ENCODE peak calls at places on chromosomes 3 and 15, in ten cellular contexts. One of them, this sample, is unnamed.

GRCh38 chr3:186362988-186363387 is 954 bp upstream of the DGKG start:
- DNase-seq in Right ventricle myocardium superior: no peak
- DNase-seq in H54: no peak
- DNase-seq in ACHN: no peak
- DNase-seq in lung microvascular endothelial cell: no peak
- DNase-seq in GM18507: no peak
- DNase-seq in AG08396: peak
- DNase-seq in G401: no peak
- DNase-seq in stimulated activated CD4-positive, alpha-beta T cell treated with anti-CD3 and anti-CD28 coated beads, Interleukin-2, amount 100 ng/mL, for 48 hours: no peak
- DNase-seq in H7: no peak
- DNase-seq in this sample: no peak

GRCh38 chr3:86887876-86888275 is 103.1 kb downstream of the VGLL3 start:
- DNase-seq in Right ventricle myocardium superior: no peak
- DNase-seq in H54: no peak
- DNase-seq in ACHN: no peak
- DNase-seq in lung microvascular endothelial cell: no peak
- DNase-seq in GM18507: no peak
- DNase-seq in AG08396: no peak
- DNase-seq in G401: no peak
- DNase-seq in stimulated activated CD4-positive, alpha-beta T cell treated with anti-CD3 and anti-CD28 coated beads, Interleukin-2, amount 100 ng/mL, for 48 hours: no peak
- DNase-seq in H7: no peak
- DNase-seq in this sample: no peak

GRCh38 chr3:57952208-57952631 is 56.0 kb upstream of the FLNB start:
- DNase-seq in Right ventricle myocardium superior: peak
- DNase-seq in H54: no peak
- DNase-seq in ACHN: peak
- DNase-seq in lung microvascular endothelial cell: peak
- DNase-seq in GM18507: no peak
- DNase-seq in AG08396: peak
- DNase-seq in G401: peak
- DNase-seq in stimulated activated CD4-positive, alpha-beta T cell treated with anti-CD3 and anti-CD28 coated beads, Interleukin-2, amount 100 ng/mL, for 48 hours: no peak
- DNase-seq in H7: peak
- DNase-seq in this sample: peak

GRCh38 chr3:73681610-73682009 is 56.9 kb upstream of the PDZRN3 start:
- DNase-seq in Right ventricle myocardium superior: no peak
- DNase-seq in H54: no peak
- DNase-seq in ACHN: no peak
- DNase-seq in lung microvascular endothelial cell: no peak
- DNase-seq in GM18507: no peak
- DNase-seq in AG08396: peak
- DNase-seq in G401: no peak
- DNase-seq in stimulated activated CD4-positive, alpha-beta T cell treated with anti-CD3 and anti-CD28 coated beads, Interleukin-2, amount 100 ng/mL, for 48 hours: no peak
- DNase-seq in H7: no peak
- DNase-seq in this sample: no peak

GRCh38 chr3:45537596-45537959 is 57.0 kb upstream of the LIMD1 start:
- DNase-seq in Right ventricle myocardium superior: no peak
- DNase-seq in H54: no peak
- DNase-seq in ACHN: no peak
- DNase-seq in lung microvascular endothelial cell: no peak
- DNase-seq in GM18507: no peak
- DNase-seq in AG08396: no peak
- DNase-seq in G401: no peak
- DNase-seq in stimulated activated CD4-positive, alpha-beta T cell treated with anti-CD3 and anti-CD28 coated beads, Interleukin-2, amount 100 ng/mL, for 48 hours: no peak
- DNase-seq in H7: no peak
- DNase-seq in this sample: no peak

GRCh38 chr3:168884353-168884903 is 779.1 kb downstream of the MECOM start:
- DNase-seq in Right ventricle myocardium superior: no peak
- DNase-seq in H54: no peak
- DNase-seq in ACHN: peak
- DNase-seq in lung microvascular endothelial cell: peak
- DNase-seq in GM18507: no peak
- DNase-seq in AG08396: peak
- DNase-seq in G401: peak
- DNase-seq in stimulated activated CD4-positive, alpha-beta T cell treated with anti-CD3 and anti-CD28 coated beads, Interleukin-2, amount 100 ng/mL, for 48 hours: no peak
- DNase-seq in H7: no peak
- DNase-seq in this sample: no peak

GRCh38 chr3:31622636-31623288 is 90.0 kb downstream of the STT3B start:
- DNase-seq in Right ventricle myocardium superior: no peak
- DNase-seq in H54: no peak
- DNase-seq in ACHN: no peak
- DNase-seq in lung microvascular endothelial cell: no peak
- DNase-seq in GM18507: no peak
- DNase-seq in AG08396: no peak
- DNase-seq in G401: no peak
- DNase-seq in stimulated activated CD4-positive, alpha-beta T cell treated with anti-CD3 and anti-CD28 coated beads, Interleukin-2, amount 100 ng/mL, for 48 hours: no peak
- DNase-seq in H7: no peak
- DNase-seq in this sample: no peak

GRCh38 chr15:63246691-63247464 is 30.5 kb upstream of the APH1B start:
- DNase-seq in Right ventricle myocardium superior: no peak
- DNase-seq in H54: no peak
- DNase-seq in ACHN: no peak
- DNase-seq in lung microvascular endothelial cell: no peak
- DNase-seq in GM18507: no peak
- DNase-seq in AG08396: no peak
- DNase-seq in G401: no peak
- DNase-seq in stimulated activated CD4-positive, alpha-beta T cell treated with anti-CD3 and anti-CD28 coated beads, Interleukin-2, amount 100 ng/mL, for 48 hours: no peak
- DNase-seq in H7: no peak
- DNase-seq in this sample: no peak

GRCh38 chr3:52346623-52347530 is 30.8 kb downstream of the DNAH1 start:
- DNase-seq in Right ventricle myocardium superior: peak
- DNase-seq in H54: peak
- DNase-seq in ACHN: no peak
- DNase-seq in lung microvascular endothelial cell: no peak
- DNase-seq in GM18507: no peak
- DNase-seq in AG08396: peak
- DNase-seq in G401: peak
- DNase-seq in stimulated activated CD4-positive, alpha-beta T cell treated with anti-CD3 and anti-CD28 coated beads, Interleukin-2, amount 100 ng/mL, for 48 hours: no peak
- DNase-seq in H7: no peak
- DNase-seq in this sample: peak

GRCh38 chr3:73213906-73214305 is 152.4 kb downstream of the EBLN2 start:
- DNase-seq in Right ventricle myocardium superior: no peak
- DNase-seq in H54: no peak
- DNase-seq in ACHN: no peak
- DNase-seq in lung microvascular endothelial cell: no peak
- DNase-seq in GM18507: no peak
- DNase-seq in AG08396: no peak
- DNase-seq in G401: no peak
- DNase-seq in stimulated activated CD4-positive, alpha-beta T cell treated with anti-CD3 and anti-CD28 coated beads, Interleukin-2, amount 100 ng/mL, for 48 hours: no peak
- DNase-seq in H7: no peak
- DNase-seq in this sample: no peak

GRCh38 chr3:132659370-132660055 is at the start of gene ACAD11:
- DNase-seq in Right ventricle myocardium superior: peak
- DNase-seq in H54: peak
- DNase-seq in ACHN: peak
- DNase-seq in lung microvascular endothelial cell: peak
- DNase-seq in GM18507: peak
- DNase-seq in AG08396: peak
- DNase-seq in G401: peak
- DNase-seq in stimulated activated CD4-positive, alpha-beta T cell treated with anti-CD3 and anti-CD28 coated beads, Interleukin-2, amount 100 ng/mL, for 48 hours: peak
- DNase-seq in H7: peak
- DNase-seq in this sample: peak

GRCh38 chr3:46931631-46932441 is 44.7 kb downstream of the CCDC12 start:
- DNase-seq in Right ventricle myocardium superior: peak
- DNase-seq in H54: no peak
- DNase-seq in ACHN: no peak
- DNase-seq in lung microvascular endothelial cell: peak
- DNase-seq in GM18507: no peak
- DNase-seq in AG08396: peak
- DNase-seq in G401: no peak
- DNase-seq in stimulated activated CD4-positive, alpha-beta T cell treated with anti-CD3 and anti-CD28 coated beads, Interleukin-2, amount 100 ng/mL, for 48 hours: no peak
- DNase-seq in H7: no peak
- DNase-seq in this sample: peak

GRCh38 chr15:85762039-85762755 is 32.5 kb downstream of the KLHL25 start:
- DNase-seq in Right ventricle myocardium superior: peak
- DNase-seq in H54: no peak
- DNase-seq in ACHN: no peak
- DNase-seq in lung microvascular endothelial cell: no peak
- DNase-seq in GM18507: no peak
- DNase-seq in AG08396: no peak
- DNase-seq in G401: no peak
- DNase-seq in stimulated activated CD4-positive, alpha-beta T cell treated with anti-CD3 and anti-CD28 coated beads, Interleukin-2, amount 100 ng/mL, for 48 hours: no peak
- DNase-seq in H7: peak
- DNase-seq in this sample: peak

GRCh38 chr3:189563841-189564563 is 67.2 kb upstream of the TP63 start:
- DNase-seq in Right ventricle myocardium superior: no peak
- DNase-seq in H54: peak
- DNase-seq in ACHN: peak
- DNase-seq in lung microvascular endothelial cell: no peak
- DNase-seq in GM18507: peak
- DNase-seq in AG08396: peak
- DNase-seq in G401: no peak
- DNase-seq in stimulated activated CD4-positive, alpha-beta T cell treated with anti-CD3 and anti-CD28 coated beads, Interleukin-2, amount 100 ng/mL, for 48 hours: peak
- DNase-seq in H7: no peak
- DNase-seq in this sample: no peak

GRCh38 chr3:58696093-58696492 is 29.5 kb upstream of the FAM3D start:
- DNase-seq in Right ventricle myocardium superior: no peak
- DNase-seq in H54: no peak
- DNase-seq in ACHN: no peak
- DNase-seq in lung microvascular endothelial cell: no peak
- DNase-seq in GM18507: no peak
- DNase-seq in AG08396: no peak
- DNase-seq in G401: no peak
- DNase-seq in stimulated activated CD4-positive, alpha-beta T cell treated with anti-CD3 and anti-CD28 coated beads, Interleukin-2, amount 100 ng/mL, for 48 hours: no peak
- DNase-seq in H7: no peak
- DNase-seq in this sample: no peak

GRCh38 chr3:38834110-38834509 is 18.1 kb upstream of the SCN10A start:
- DNase-seq in Right ventricle myocardium superior: peak
- DNase-seq in H54: peak
- DNase-seq in ACHN: peak
- DNase-seq in lung microvascular endothelial cell: peak
- DNase-seq in GM18507: no peak
- DNase-seq in AG08396: peak
- DNase-seq in G401: peak
- DNase-seq in stimulated activated CD4-positive, alpha-beta T cell treated with anti-CD3 and anti-CD28 coated beads, Interleukin-2, amount 100 ng/mL, for 48 hours: peak
- DNase-seq in H7: peak
- DNase-seq in this sample: peak

GRCh38 chr15:61275901-61276300 is 46.8 kb upstream of the RORA start:
- DNase-seq in Right ventricle myocardium superior: no peak
- DNase-seq in H54: no peak
- DNase-seq in ACHN: no peak
- DNase-seq in lung microvascular endothelial cell: no peak
- DNase-seq in GM18507: no peak
- DNase-seq in AG08396: no peak
- DNase-seq in G401: peak
- DNase-seq in stimulated activated CD4-positive, alpha-beta T cell treated with anti-CD3 and anti-CD28 coated beads, Interleukin-2, amount 100 ng/mL, for 48 hours: no peak
- DNase-seq in H7: no peak
- DNase-seq in this sample: no peak

GRCh38 chr3:180804871-180805430 is 107.5 kb upstream of the FXR1 start:
- DNase-seq in Right ventricle myocardium superior: no peak
- DNase-seq in H54: no peak
- DNase-seq in ACHN: no peak
- DNase-seq in lung microvascular endothelial cell: peak
- DNase-seq in GM18507: no peak
- DNase-seq in AG08396: peak
- DNase-seq in G401: peak
- DNase-seq in stimulated activated CD4-positive, alpha-beta T cell treated with anti-CD3 and anti-CD28 coated beads, Interleukin-2, amount 100 ng/mL, for 48 hours: no peak
- DNase-seq in H7: peak
- DNase-seq in this sample: no peak

GRCh38 chr15:63019539-63020109 is 22.9 kb upstream of the TPM1 start:
- DNase-seq in Right ventricle myocardium superior: no peak
- DNase-seq in H54: peak
- DNase-seq in ACHN: peak
- DNase-seq in lung microvascular endothelial cell: peak
- DNase-seq in GM18507: no peak
- DNase-seq in AG08396: no peak
- DNase-seq in G401: no peak
- DNase-seq in stimulated activated CD4-positive, alpha-beta T cell treated with anti-CD3 and anti-CD28 coated beads, Interleukin-2, amount 100 ng/mL, for 48 hours: no peak
- DNase-seq in H7: peak
- DNase-seq in this sample: no peak

GRCh38 chr3:70358978-70359580 is 46.6 kb upstream of the MDFIC2 start:
- DNase-seq in Right ventricle myocardium superior: no peak
- DNase-seq in H54: no peak
- DNase-seq in ACHN: peak
- DNase-seq in lung microvascular endothelial cell: peak
- DNase-seq in GM18507: no peak
- DNase-seq in AG08396: peak
- DNase-seq in G401: peak
- DNase-seq in stimulated activated CD4-positive, alpha-beta T cell treated with anti-CD3 and anti-CD28 coated beads, Interleukin-2, amount 100 ng/mL, for 48 hours: no peak
- DNase-seq in H7: peak
- DNase-seq in this sample: no peak

GRCh38 chr3:7546219-7546618 is 685.3 kb downstream of the GRM7 start:
- DNase-seq in Right ventricle myocardium superior: no peak
- DNase-seq in H54: no peak
- DNase-seq in ACHN: peak
- DNase-seq in lung microvascular endothelial cell: peak
- DNase-seq in GM18507: no peak
- DNase-seq in AG08396: no peak
- DNase-seq in G401: peak
- DNase-seq in stimulated activated CD4-positive, alpha-beta T cell treated with anti-CD3 and anti-CD28 coated beads, Interleukin-2, amount 100 ng/mL, for 48 hours: no peak
- DNase-seq in H7: no peak
- DNase-seq in this sample: no peak

GRCh38 chr15:100703671-100704070 is 101.3 kb downstream of the ASB7 start:
- DNase-seq in Right ventricle myocardium superior: no peak
- DNase-seq in H54: no peak
- DNase-seq in ACHN: no peak
- DNase-seq in lung microvascular endothelial cell: no peak
- DNase-seq in GM18507: no peak
- DNase-seq in AG08396: no peak
- DNase-seq in G401: no peak
- DNase-seq in stimulated activated CD4-positive, alpha-beta T cell treated with anti-CD3 and anti-CD28 coated beads, Interleukin-2, amount 100 ng/mL, for 48 hours: no peak
- DNase-seq in H7: no peak
- DNase-seq in this sample: no peak

GRCh38 chr3:66138336-66139234 is 82.2 kb upstream of the SLC25A26 start:
- DNase-seq in Right ventricle myocardium superior: peak
- DNase-seq in H54: peak
- DNase-seq in ACHN: peak
- DNase-seq in lung microvascular endothelial cell: peak
- DNase-seq in GM18507: no peak
- DNase-seq in AG08396: peak
- DNase-seq in G401: peak
- DNase-seq in stimulated activated CD4-positive, alpha-beta T cell treated with anti-CD3 and anti-CD28 coated beads, Interleukin-2, amount 100 ng/mL, for 48 hours: no peak
- DNase-seq in H7: peak
- DNase-seq in this sample: peak

GRCh38 chr3:150870406-150870805 is 34.8 kb downstream of the MINDY4B start:
- DNase-seq in Right ventricle myocardium superior: no peak
- DNase-seq in H54: no peak
- DNase-seq in ACHN: no peak
- DNase-seq in lung microvascular endothelial cell: no peak
- DNase-seq in GM18507: no peak
- DNase-seq in AG08396: peak
- DNase-seq in G401: no peak
- DNase-seq in stimulated activated CD4-positive, alpha-beta T cell treated with anti-CD3 and anti-CD28 coated beads, Interleukin-2, amount 100 ng/mL, for 48 hours: no peak
- DNase-seq in H7: no peak
- DNase-seq in this sample: no peak

GRCh38 chr3:37143821-37144220 is 30.6 kb downstream of the LRRFIP2 start:
- DNase-seq in Right ventricle myocardium superior: no peak
- DNase-seq in H54: no peak
- DNase-seq in ACHN: no peak
- DNase-seq in lung microvascular endothelial cell: no peak
- DNase-seq in GM18507: no peak
- DNase-seq in AG08396: no peak
- DNase-seq in G401: no peak
- DNase-seq in stimulated activated CD4-positive, alpha-beta T cell treated with anti-CD3 and anti-CD28 coated beads, Interleukin-2, amount 100 ng/mL, for 48 hours: no peak
- DNase-seq in H7: no peak
- DNase-seq in this sample: no peak

GRCh38 chr3:189395825-189396224 is 224.1 kb downstream of the TPRG1 start:
- DNase-seq in Right ventricle myocardium superior: no peak
- DNase-seq in H54: no peak
- DNase-seq in ACHN: no peak
- DNase-seq in lung microvascular endothelial cell: no peak
- DNase-seq in GM18507: no peak
- DNase-seq in AG08396: no peak
- DNase-seq in G401: no peak
- DNase-seq in stimulated activated CD4-positive, alpha-beta T cell treated with anti-CD3 and anti-CD28 coated beads, Interleukin-2, amount 100 ng/mL, for 48 hours: no peak
- DNase-seq in H7: no peak
- DNase-seq in this sample: no peak

GRCh38 chr15:72365844-72366243 is 10.0 kb downstream of the HEXA start:
- DNase-seq in Right ventricle myocardium superior: no peak
- DNase-seq in H54: no peak
- DNase-seq in ACHN: no peak
- DNase-seq in lung microvascular endothelial cell: peak
- DNase-seq in GM18507: peak
- DNase-seq in AG08396: no peak
- DNase-seq in G401: no peak
- DNase-seq in stimulated activated CD4-positive, alpha-beta T cell treated with anti-CD3 and anti-CD28 coated beads, Interleukin-2, amount 100 ng/mL, for 48 hours: no peak
- DNase-seq in H7: no peak
- DNase-seq in this sample: no peak

GRCh38 chr15:23857028-23857641 is 170.0 kb upstream of the NDN start:
- DNase-seq in Right ventricle myocardium superior: no peak
- DNase-seq in H54: peak
- DNase-seq in ACHN: peak
- DNase-seq in lung microvascular endothelial cell: peak
- DNase-seq in GM18507: no peak
- DNase-seq in AG08396: no peak
- DNase-seq in G401: peak
- DNase-seq in stimulated activated CD4-positive, alpha-beta T cell treated with anti-CD3 and anti-CD28 coated beads, Interleukin-2, amount 100 ng/mL, for 48 hours: no peak
- DNase-seq in H7: peak
- DNase-seq in this sample: no peak

This sample was measured in left ventricle myocardium superior.